ENCODE peak calls at places on chromosome 22, in four cellular contexts. J is endothelial cell of umbilical vein, L is K562, I is NT2/D1. O is an unnamed sample.

GRCh38 chr22:31085493-31085824 is 4.3 kb downstream of the SMTN start:
- DNase-seq in J (no peak), L (no peak), I (no peak), O (no peak)

GRCh38 chr22:37681556-37682049 is 4.5 kb upstream of the NOL12 start:
- DNase-seq in J (peak), L (peak), I (no peak), O (peak)

GRCh38 chr22:36331912-36332622 is 55.7 kb downstream of the MYH9 start:
- DNase-seq in J (peak), L (no peak), I (no peak), O (peak)

GRCh38 chr22:32325416-32325801 is 32.3 kb upstream of the RFPL3 start:
- DNase-seq in J (no peak), L (no peak), I (no peak), O (no peak)

GRCh38 chr22:31075961-31076360 is 5.2 kb upstream of the SMTN start:
- DNase-seq in J (no peak), L (no peak), I (no peak), O (no peak)

GRCh38 chr22:38249301-38249700 is 23.5 kb downstream of the TMEM184B start:
- DNase-seq in J (no peak), L (no peak), I (no peak), O (no peak)

GRCh38 chr22:18035740-18036139 is 11.4 kb upstream of the MICAL3 start:
- DNase-seq in J (no peak), L (no peak), I (no peak), O (no peak)

GRCh38 chr22:49502126-49502826 is 325.4 kb downstream of the BRD1 start:
- DNase-seq in J (no peak), L (no peak), I (no peak), O (no peak)

GRCh38 chr22:21849489-21849888 is 18.0 kb downstream of the MAPK1 start:
- DNase-seq in J (no peak), L (no peak), I (no peak), O (no peak)

GRCh38 chr22:26953380-26953807 is 296.0 kb downstream of the MIAT start:
- DNase-seq in J (no peak), L (no peak), I (no peak), O (no peak)

GRCh38 chr22:27761036-27761435 is 40.5 kb downstream of the MN1 start:
- DNase-seq in J (no peak), L (no peak), I (no peak), O (no peak)

GRCh38 chr22:43845981-43846380 is 16.3 kb downstream of the SULT4A1 start:
- DNase-seq in J (no peak), L (no peak), I (no peak), O (no peak)

GRCh38 chr22:39266398-39267030 is 21.7 kb upstream of the PDGFB start:
- DNase-seq in J (no peak), L (no peak), I (no peak), O (no peak)

GRCh38 chr22:33110562-33111163 is 52.5 kb upstream of the SYN3 start:
- DNase-seq in J (no peak), L (no peak), I (no peak), O (no peak)

GRCh38 chr22:23256986-23257888 is 76.9 kb downstream of the BCR start:
- DNase-seq in J (no peak), L (peak), I (no peak), O (no peak)

GRCh38 chr22:17969732-17970131 is 54.6 kb downstream of the MICAL3 start:
- DNase-seq in J (peak), L (no peak), I (no peak), O (no peak)

GRCh38 chr22:27919943-27920755 is 1.1 kb upstream of the PITPNB start:
- DNase-seq in J (peak), L (no peak), I (peak), O (no peak)

GRCh38 chr22:50731811-50732624 is 6.0 kb upstream of the ACR start:
- DNase-seq in J (no peak), L (peak), I (no peak), O (peak)

GRCh38 chr22:38513063-38513462 is 7.0 kb upstream of the DDX17 start:
- DNase-seq in J (no peak), L (peak), I (no peak), O (peak)

GRCh38 chr22:50670513-50670912 is 2.1 kb upstream of the SHANK3 start:
- DNase-seq in J (peak), L (no peak), I (no peak), O (no peak)

GRCh38 chr22:19762315-19763140 is 1.9 kb downstream of the TBX1 start:
- DNase-seq in J (peak), L (no peak), I (no peak), O (no peak)

GRCh38 chr22:33379836-33380235 is 321.7 kb upstream of the SYN3 start:
- DNase-seq in J (no peak), L (no peak), I (no peak), O (no peak)

GRCh38 chr22:17707526-17707925 is 66.7 kb downstream of the BID start:
- DNase-seq in J (peak), L (no peak), I (no peak), O (no peak)

GRCh38 chr22:29716814-29717213 is 3.0 kb upstream of the CABP7 start:
- DNase-seq in J (peak), L (peak), I (peak), O (peak)
- H3K4me3 ChIP-seq in J (no peak), L (no peak), I (no peak), O (no peak)

DNA sequence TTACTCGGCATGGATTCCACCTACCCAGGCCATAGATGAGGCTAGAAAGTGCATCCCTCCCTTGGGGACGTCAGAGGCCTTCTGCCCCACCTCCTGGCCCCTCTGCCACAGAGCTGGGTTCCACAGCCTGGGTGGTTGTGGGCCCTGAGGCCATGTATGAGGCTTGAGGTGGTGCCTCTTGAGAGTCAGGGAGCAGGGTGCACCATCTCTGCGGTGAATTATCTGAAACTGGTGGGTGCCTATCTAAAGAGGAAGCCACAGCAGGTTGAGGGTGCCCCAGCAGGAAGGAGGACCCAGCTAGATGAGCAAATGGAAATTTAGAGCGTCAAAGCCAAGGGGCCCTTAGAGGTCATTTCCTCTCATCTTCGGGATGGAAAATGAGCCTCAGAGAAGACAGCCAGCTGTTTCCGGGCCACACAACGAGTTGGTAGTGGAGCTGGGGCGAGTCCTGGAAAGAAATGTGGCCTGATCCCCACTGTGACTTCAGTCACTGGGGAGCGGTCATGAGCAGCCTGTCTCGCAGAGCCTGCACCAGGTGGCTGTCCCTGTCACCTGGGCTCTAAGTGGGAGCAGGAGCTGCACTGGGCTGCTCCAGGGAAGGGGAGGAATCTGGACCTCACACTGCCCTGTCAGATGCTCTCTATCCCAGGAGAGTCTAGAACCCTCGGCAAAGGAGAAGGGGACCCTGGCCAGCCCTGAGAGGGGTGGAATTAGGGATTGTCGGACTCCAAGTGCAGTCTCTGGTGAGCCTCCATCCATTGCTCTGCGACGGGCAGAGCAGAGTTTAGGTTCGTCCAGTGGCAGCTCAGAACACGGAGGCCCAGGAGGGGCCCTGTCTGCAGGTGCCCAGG is 7.3 kb downstream of the ADORA2A start:
- DNase-seq in J (no peak), L (no peak), I (no peak), O (peak)
- H3K9ac ChIP-seq in J (no peak), L (no peak), I (no peak), O (peak)

GRCh38 chr22:41381329-41382097 is at the start of gene TEF:
- DNase-seq in J (peak), L (peak), I (peak), O (peak)

GRCh38 chr22:41382610-41383009 is 868 bp downstream of the TEF start:
- DNase-seq in J (no peak), L (no peak), I (no peak), O (no peak)

GRCh38 chr22:41383085-41383484 is 1.3 kb downstream of the TEF start:
- DNase-seq in J (no peak), L (no peak), I (no peak), O (no peak)

GRCh38 chr22:41382098-41382578 is 396 bp downstream of the TEF start:
- DNase-seq in J (no peak), L (peak), I (no peak), O (peak)

DNA sequence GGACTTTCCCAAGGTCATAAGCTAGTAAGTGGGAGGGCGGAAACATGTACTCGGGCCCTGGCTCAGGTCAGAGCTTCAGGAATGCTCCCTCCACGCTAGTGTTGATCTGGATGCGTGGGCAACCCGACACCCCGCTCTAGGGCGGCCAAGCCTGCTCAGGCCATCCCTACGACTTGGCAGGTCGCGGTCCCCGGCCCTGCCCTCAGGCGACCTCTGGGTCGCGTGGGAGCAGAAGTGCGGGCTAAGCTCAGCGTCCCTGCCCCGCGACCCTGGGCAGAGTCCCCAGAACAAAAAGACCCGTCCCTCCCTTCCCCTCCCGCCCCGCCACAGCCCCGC is 781 bp upstream of the TEF start:
- DNase-seq in J (peak), L (peak), I (no peak), O (no peak)
- H3K4me3 ChIP-seq in J (peak), L (peak), I (peak), O (no peak)

DNA sequence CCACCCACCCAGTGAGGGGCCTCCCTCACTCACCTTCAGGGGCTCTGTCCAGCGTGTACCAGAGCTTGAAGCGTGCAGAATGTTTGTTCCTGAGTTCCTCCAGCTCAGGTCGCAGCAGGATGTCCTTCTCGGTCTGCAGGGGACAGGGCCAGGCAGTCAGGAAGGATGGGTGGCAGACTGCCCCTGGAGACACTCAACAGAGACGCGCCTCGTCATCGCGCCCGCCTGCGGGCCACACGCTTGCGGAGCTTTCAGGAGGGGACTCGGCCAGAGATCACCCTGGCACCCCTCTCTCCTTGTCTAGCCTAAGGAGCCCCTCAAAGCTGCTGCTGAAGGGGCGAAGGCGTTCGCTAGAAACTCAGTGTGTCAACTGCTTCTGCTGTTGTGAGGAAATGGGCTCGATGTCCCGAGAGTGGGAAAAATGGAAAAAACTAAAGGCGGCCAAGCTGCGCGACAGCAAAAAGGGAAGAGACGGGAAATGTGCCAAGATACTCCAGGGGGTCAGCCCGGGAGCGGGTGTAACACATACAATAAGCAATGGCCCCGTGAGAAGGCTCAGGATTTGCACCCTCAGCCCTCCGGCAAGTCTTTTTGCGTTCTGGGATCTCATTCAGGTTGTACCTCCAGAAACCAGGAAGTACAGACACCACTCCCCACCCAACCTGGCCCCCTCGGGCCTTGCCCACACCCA is 9.2 kb upstream of the POLDIP3 start:
- DNase-seq in J (no peak), L (no peak), I (no peak), O (no peak)
- H3K9ac ChIP-seq in J (no peak), L (no peak), I (no peak), O (no peak)

O was measured in DND-41.